ENCODE peak calls at places on chromosomes 13 and 19, in five cellular contexts. F is fibroblast of the aortic adventitia, H is endothelial cell, W is anterior cingulate cortex, U is T-helper 2 cell. T is an unnamed sample.

GRCh38 chr19:45443462-45444317 is 20.0 kb upstream of the ERCC1 start:
- DNase-seq in F (peak; percentile 81), H (peak; percentile 99), W (peak; percentile 69), U (peak; percentile 60), T (peak; percentile 98)

GRCh38 chr13:42548731-42549554 is 25.0 kb upstream of the TNFSF11 start:
- DNase-seq in F (peak; percentile 18), H (no peak), W (no peak), U (no peak), T (no peak)

GRCh38 chr19:531753-532571 is at the start of gene CDC34:
- DNase-seq in F (no peak), H (no peak), W (no peak), U (no peak), T (no peak)

GRCh38 chr19:58558066-58558622 is at the start of gene UBE2M:
- DNase-seq in F (peak; percentile 33), H (no peak), W (no peak), U (no peak), T (peak; percentile 66)

GRCh38 chr19:18397242-18398202 is at the start of gene LRRC25:
- DNase-seq in F (no peak), H (no peak), W (no peak), U (no peak), T (peak; percentile 79)

GRCh38 chr13:73989244-73989843 is 144.9 kb downstream of the KLF12 start:
- DNase-seq in F (no peak), H (no peak), W (no peak), U (no peak), T (no peak)

GRCh38 chr13:31111136-31111535 is 50.6 kb downstream of the HSPH1 start:
- DNase-seq in F (no peak), H (no peak), W (no peak), U (no peak), T (no peak)

GRCh38 chr19:57506163-57506562 is 6.4 kb downstream of the ZNF773 start:
- DNase-seq in F (no peak), H (no peak), W (no peak), U (no peak), T (no peak)

T was measured in H9.